ENCODE peak calls at places on chromosome 15, in four cellular contexts. W is fibroblast of lung, H is A549, F is spleen. A is an unnamed sample.

GRCh38 chr15:70361891-70362290 is 264.2 kb upstream of the TLE3 start:
- DNase-seq in W (no peak), H (no peak), F (peak), A (no peak)

GRCh38 chr15:99618941-99619411 is 53.2 kb downstream of the MEF2A start:
- DNase-seq in W (peak), H (no peak), F (no peak), A (peak)

GRCh38 chr15:43376017-43376705 is 5.3 kb downstream of the TUBGCP4 start:
- DNase-seq in W (peak), H (peak), F (no peak), A (peak)

GRCh38 chr15:70504305-70504951 is 258.9 kb downstream of the UACA start:
- DNase-seq in W (peak), H (peak), F (peak), A (peak)

GRCh38 chr15:81098884-81099601 is 35.0 kb upstream of the CFAP161 start:
- DNase-seq in W (no peak), H (no peak), F (peak), A (peak)

GRCh38 chr15:75532413-75533250 is 46.5 kb downstream of the PTPN9 start:
- DNase-seq in W (peak), H (peak), F (no peak), A (peak)

GRCh38 chr15:35852818-35853624 is 307.1 kb upstream of the DPH6 start:
- DNase-seq in W (no peak), H (no peak), F (no peak), A (no peak)

GRCh38 chr15:62021991-62022600 is 38.2 kb downstream of the VPS13C start:
- DNase-seq in W (no peak), H (peak), F (no peak), A (no peak)

DNA sequence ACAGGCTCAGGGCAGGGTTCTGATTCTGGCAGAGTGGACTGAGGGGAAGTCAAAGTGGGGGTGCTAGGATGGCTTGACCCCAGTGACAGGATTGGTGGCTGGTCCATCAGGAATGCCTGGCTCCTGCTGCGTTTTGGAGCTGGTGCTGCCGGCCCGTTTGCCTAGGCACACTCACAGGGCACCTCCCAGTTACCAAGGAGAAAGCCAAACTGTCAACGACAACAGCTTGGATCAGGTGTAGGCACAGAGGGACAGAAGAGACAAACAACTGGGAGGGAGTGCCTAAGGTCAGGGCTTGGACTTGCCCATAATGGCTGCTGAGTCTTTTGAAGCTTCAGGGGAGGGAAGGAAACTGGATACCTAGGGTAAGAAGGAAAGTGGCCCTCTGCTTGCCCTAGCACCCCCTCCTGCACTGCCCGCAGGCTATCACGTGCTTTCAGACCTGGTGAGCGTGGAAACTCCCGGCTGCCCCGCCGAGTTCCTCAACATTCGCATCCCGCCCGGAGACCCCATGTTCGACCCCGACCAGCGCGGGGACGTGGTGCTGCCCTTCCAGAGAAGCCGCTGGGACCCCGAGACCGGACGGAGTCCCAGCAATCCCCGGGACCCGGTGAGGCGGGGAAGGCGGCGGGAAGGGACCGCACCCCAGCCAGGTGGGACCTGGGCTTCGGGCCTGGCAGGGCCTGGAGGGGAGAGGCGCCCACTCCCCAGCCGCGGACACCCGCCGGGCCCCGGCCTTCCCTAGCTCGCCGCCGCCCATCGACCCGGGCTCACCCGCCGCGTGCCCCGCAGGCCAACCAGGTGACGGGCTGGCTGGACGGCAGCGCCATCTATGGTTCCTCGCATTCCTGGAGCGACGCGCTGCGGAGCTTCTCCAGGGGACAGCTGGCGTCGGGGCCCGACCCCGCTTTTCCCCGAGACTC is 5.1 kb downstream of the DUOX1 start:
- DNase-seq in W (no peak), H (no peak), F (no peak), A (no peak)
- TF ChIP-seq CTCF in W (no peak), H (no peak), F (no peak), A (no peak)

GRCh38 chr15:66162286-66162685 is 91.3 kb downstream of the MEGF11 start:
- DNase-seq in W (no peak), H (no peak), F (no peak), A (no peak)
- H3K4me3 ChIP-seq in W (no peak), H (no peak), F (no peak), A (no peak)

GRCh38 chr15:89129816-89130134 is 41.5 kb downstream of the ABHD2 start:
- DNase-seq in W (no peak), H (no peak), F (no peak), A (no peak)

GRCh38 chr15:89129123-89129815 is 41.0 kb downstream of the ABHD2 start:
- DNase-seq in W (peak), H (peak), F (peak), A (peak)

GRCh38 chr15:89125038-89125826 is 37.0 kb downstream of the ABHD2 start:
- DNase-seq in W (no peak), H (peak), F (no peak), A (no peak)

GRCh38 chr15:89128320-89129122 is 40.3 kb downstream of the ABHD2 start:
- DNase-seq in W (no peak), H (no peak), F (no peak), A (no peak)

GRCh38 chr15:89127054-89127702 is 38.9 kb downstream of the ABHD2 start:
- DNase-seq in W (no peak), H (peak), F (no peak), A (peak)
- TF ChIP-seq CTCF in W (peak), H (no peak), F (no peak), A (peak)

GRCh38 chr15:57329582-57330367 is 46.5 kb upstream of the CGNL1 start:
- DNase-seq in W (no peak), H (no peak), F (no peak), A (no peak)

GRCh38 chr15:57327985-57328471 is 48.3 kb upstream of the CGNL1 start:
- DNase-seq in W (peak), H (no peak), F (no peak), A (peak)

GRCh38 chr15:57330619-57331018 is 45.7 kb upstream of the CGNL1 start:
- DNase-seq in W (peak), H (no peak), F (no peak), A (no peak)

GRCh38 chr15:57326196-57326595 is 50.1 kb upstream of the CGNL1 start:
- DNase-seq in W (no peak), H (no peak), F (no peak), A (no peak)

DNA sequence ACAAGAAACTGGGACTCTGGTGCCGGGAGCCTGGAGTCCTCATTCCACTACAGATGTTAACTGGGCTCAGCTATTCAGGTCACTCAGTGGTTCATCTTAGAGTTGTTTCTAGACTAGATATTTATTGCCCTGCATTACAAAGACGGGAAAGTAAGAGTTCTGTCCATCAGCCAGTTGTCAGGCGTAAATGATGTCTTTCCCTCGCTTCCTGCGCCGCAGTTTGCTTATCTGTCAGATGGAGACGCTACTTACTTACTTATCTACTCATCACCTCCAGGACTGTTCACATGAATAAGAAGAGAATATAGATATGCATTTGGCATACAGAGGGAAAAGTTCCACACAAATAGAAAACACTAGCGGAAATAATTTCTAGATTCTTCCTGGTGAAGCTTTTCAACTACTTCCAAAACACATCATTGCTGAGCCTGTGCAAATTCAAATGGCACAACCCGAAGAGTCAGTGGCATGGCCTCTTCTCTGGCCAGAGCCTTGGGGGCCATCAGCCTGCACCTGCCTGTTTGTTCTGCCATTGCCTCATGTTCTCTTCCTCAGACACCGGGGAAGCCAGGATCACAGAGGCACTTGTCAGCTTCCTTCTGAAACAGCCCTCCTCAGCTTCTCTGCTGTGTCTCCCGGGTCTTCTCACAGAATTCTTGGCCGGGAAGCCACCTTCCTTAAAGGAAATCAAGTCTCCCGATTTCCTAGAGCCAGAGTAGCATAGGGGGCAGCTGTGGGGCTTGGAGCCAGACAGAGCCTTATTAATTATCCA is 47.6 kb upstream of the CGNL1 start:
- DNase-seq in W (no peak), H (no peak), F (no peak), A (no peak)
- H3K4me3 ChIP-seq in W (no peak), H (no peak), F (no peak), A (no peak)